ENCODE peak calls at places on chromosomes 11 and 22, in five cellular contexts. One of them, this sample, is unnamed.

GRCh38 chr11:115201121-115201792 is 303.0 kb downstream of the CADM1 start:
- DNase-seq in endothelial cell of umbilical vein: no peak
- DNase-seq in GM12864: no peak
- DNase-seq in retinal pigment epithelial cell: peak
- DNase-seq in neural progenitor cell: no peak
- DNase-seq in this sample: no peak

GRCh38 chr11:8928981-8929615 is 3.6 kb downstream of the C11orf16 start:
- DNase-seq in endothelial cell of umbilical vein: no peak
- DNase-seq in GM12864: no peak
- DNase-seq in retinal pigment epithelial cell: no peak
- DNase-seq in neural progenitor cell: no peak
- DNase-seq in this sample: no peak

GRCh38 chr11:96708469-96708868 is 318.7 kb downstream of the JRKL start:
- DNase-seq in neural progenitor cell: no peak
- DNase-seq in GM12864: no peak
- DNase-seq in endothelial cell of umbilical vein: no peak
- DNase-seq in retinal pigment epithelial cell: no peak
- DNase-seq in this sample: no peak

GRCh38 chr11:83047515-83048225 is 24.0 kb downstream of the RAB30 start:
- DNase-seq in endothelial cell of umbilical vein: peak
- DNase-seq in GM12864: no peak
- DNase-seq in neural progenitor cell: no peak
- DNase-seq in retinal pigment epithelial cell: no peak
- DNase-seq in this sample: no peak

GRCh38 chr11:130762342-130763037 is 153.8 kb downstream of the SNX19 start:
- DNase-seq in GM12864: no peak
- DNase-seq in retinal pigment epithelial cell: no peak
- DNase-seq in neural progenitor cell: no peak
- DNase-seq in endothelial cell of umbilical vein: no peak
- DNase-seq in this sample: peak

GRCh38 chr22:27258773-27259172 is 542.8 kb downstream of the MN1 start:
- DNase-seq in neural progenitor cell: peak
- DNase-seq in GM12864: no peak
- DNase-seq in endothelial cell of umbilical vein: no peak
- DNase-seq in retinal pigment epithelial cell: no peak
- DNase-seq in this sample: no peak

GRCh38 chr11:102709211-102709980 is 3.8 kb upstream of the MMP27 start:
- DNase-seq in GM12864: no peak
- DNase-seq in endothelial cell of umbilical vein: no peak
- DNase-seq in retinal pigment epithelial cell: no peak
- DNase-seq in neural progenitor cell: no peak
- DNase-seq in this sample: no peak

GRCh38 chr22:46614070-46614931 is 5.9 kb upstream of the GRAMD4 start:
- DNase-seq in retinal pigment epithelial cell: no peak
- DNase-seq in GM12864: peak
- DNase-seq in endothelial cell of umbilical vein: no peak
- DNase-seq in neural progenitor cell: no peak
- DNase-seq in this sample: peak

GRCh38 chr11:78202733-78203167 is 14.0 kb downstream of the USP35 start:
- DNase-seq in neural progenitor cell: no peak
- DNase-seq in endothelial cell of umbilical vein: no peak
- DNase-seq in retinal pigment epithelial cell: no peak
- DNase-seq in GM12864: no peak
- DNase-seq in this sample: peak

GRCh38 chr11:78654071-78654470 is 79.4 kb upstream of the NARS2 start:
- DNase-seq in neural progenitor cell: peak
- DNase-seq in retinal pigment epithelial cell: no peak
- DNase-seq in GM12864: no peak
- DNase-seq in endothelial cell of umbilical vein: no peak
- DNase-seq in this sample: no peak

GRCh38 chr11:93085097-93085496 is 112.7 kb downstream of the SLC36A4 start:
- DNase-seq in neural progenitor cell: no peak
- DNase-seq in GM12864: no peak
- DNase-seq in endothelial cell of umbilical vein: no peak
- DNase-seq in retinal pigment epithelial cell: peak
- DNase-seq in this sample: no peak

GRCh38 chr11:13947379-13947778 is 15.1 kb upstream of the SPON1 start:
- DNase-seq in neural progenitor cell: no peak
- DNase-seq in endothelial cell of umbilical vein: no peak
- DNase-seq in retinal pigment epithelial cell: no peak
- DNase-seq in GM12864: no peak
- DNase-seq in this sample: no peak

GRCh38 chr11:36399236-36399635 is 103.1 kb downstream of the PRR5L start:
- DNase-seq in retinal pigment epithelial cell: no peak
- DNase-seq in GM12864: no peak
- DNase-seq in endothelial cell of umbilical vein: no peak
- DNase-seq in neural progenitor cell: no peak
- DNase-seq in this sample: no peak

GRCh38 chr11:64650923-64651523 is 60.0 kb downstream of the SLC22A12 start:
- DNase-seq in neural progenitor cell: peak
- DNase-seq in endothelial cell of umbilical vein: peak
- DNase-seq in GM12864: no peak
- DNase-seq in retinal pigment epithelial cell: no peak
- DNase-seq in this sample: no peak

GRCh38 chr11:55714982-55715888 is 53.2 kb downstream of the OR4C6 start:
- DNase-seq in neural progenitor cell: no peak
- DNase-seq in retinal pigment epithelial cell: no peak
- DNase-seq in GM12864: no peak
- DNase-seq in endothelial cell of umbilical vein: no peak
- DNase-seq in this sample: no peak

GRCh38 chr22:39671936-39672335 is 101.4 kb downstream of the CACNA1I start:
- DNase-seq in retinal pigment epithelial cell: no peak
- DNase-seq in GM12864: no peak
- DNase-seq in neural progenitor cell: no peak
- DNase-seq in endothelial cell of umbilical vein: no peak
- DNase-seq in this sample: no peak

GRCh38 chr11:115930886-115931537 is 426.8 kb upstream of the CADM1 start:
- DNase-seq in neural progenitor cell: no peak
- DNase-seq in retinal pigment epithelial cell: no peak
- DNase-seq in endothelial cell of umbilical vein: no peak
- DNase-seq in GM12864: no peak
- DNase-seq in this sample: no peak

GRCh38 chr11:83087035-83087434 is 15.3 kb upstream of the RAB30 start:
- DNase-seq in endothelial cell of umbilical vein: peak
- DNase-seq in retinal pigment epithelial cell: no peak
- DNase-seq in neural progenitor cell: no peak
- DNase-seq in GM12864: no peak
- DNase-seq in this sample: no peak

DNA sequence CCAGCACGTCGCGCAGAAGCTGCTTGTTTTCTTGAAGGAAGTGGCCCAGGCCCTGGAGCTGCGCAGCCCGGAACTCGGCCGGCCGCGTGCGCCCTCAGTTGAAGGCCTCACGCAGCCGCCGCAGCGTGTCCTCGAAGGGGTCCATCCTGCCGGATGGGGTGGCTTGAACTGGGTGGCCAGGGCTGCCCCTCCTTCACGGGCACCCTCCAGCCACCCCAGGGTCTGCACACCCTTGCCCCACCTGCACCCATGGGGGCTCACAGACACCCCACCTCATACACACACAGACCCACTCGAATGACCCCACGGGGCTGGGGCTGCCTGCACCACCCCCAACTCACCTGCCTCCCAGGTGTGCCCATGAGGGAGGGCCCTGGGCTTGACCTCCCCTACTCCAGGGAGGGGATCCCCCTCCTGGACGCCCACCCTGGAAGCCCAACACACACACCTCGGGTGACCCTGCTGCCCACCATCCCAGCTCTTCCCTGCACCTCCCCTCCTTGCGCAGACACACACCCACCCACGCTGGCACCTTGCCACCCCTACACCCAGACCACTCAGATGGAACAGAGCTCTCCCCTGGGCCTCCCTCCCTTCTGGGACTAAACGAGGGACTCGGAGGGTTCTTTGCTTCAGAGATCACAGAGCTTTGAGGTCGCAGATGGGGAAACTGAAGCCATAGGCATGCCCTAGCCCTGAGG is 6.8 kb downstream of the ALDH3B2 start:
- DNase-seq in GM12864: no peak
- DNase-seq in neural progenitor cell: no peak
- DNase-seq in retinal pigment epithelial cell: no peak
- DNase-seq in endothelial cell of umbilical vein: no peak
- DNase-seq in this sample: no peak
- H3K4me3 ChIP-seq in GM12864: no peak
- H3K4me3 ChIP-seq in neural progenitor cell: no peak
- H3K4me3 ChIP-seq in retinal pigment epithelial cell: no peak
- H3K4me3 ChIP-seq in endothelial cell of umbilical vein: no peak
- H3K4me3 ChIP-seq in this sample: no peak

GRCh38 chr22:23837911-23838685 is 708 bp downstream of the DERL3 start:
- DNase-seq in endothelial cell of umbilical vein: no peak
- DNase-seq in neural progenitor cell: peak
- DNase-seq in retinal pigment epithelial cell: no peak
- DNase-seq in GM12864: no peak
- DNase-seq in this sample: no peak
- H3K4me3 ChIP-seq in endothelial cell of umbilical vein: no peak
- H3K4me3 ChIP-seq in neural progenitor cell: peak
- H3K4me3 ChIP-seq in retinal pigment epithelial cell: peak
- H3K4me3 ChIP-seq in GM12864: peak
- H3K4me3 ChIP-seq in this sample: peak

GRCh38 chr11:71435278-71435951 is 12.8 kb downstream of the DHCR7 start:
- DNase-seq in endothelial cell of umbilical vein: no peak
- DNase-seq in retinal pigment epithelial cell: no peak
- DNase-seq in GM12864: no peak
- DNase-seq in neural progenitor cell: no peak
- DNase-seq in this sample: no peak
- H3K4me3 ChIP-seq in endothelial cell of umbilical vein: no peak
- H3K4me3 ChIP-seq in retinal pigment epithelial cell: no peak
- H3K4me3 ChIP-seq in GM12864: no peak
- H3K4me3 ChIP-seq in neural progenitor cell: no peak
- H3K4me3 ChIP-seq in this sample: no peak

GRCh38 chr11:65882191-65883057 is 2.8 kb downstream of the CTSW start:
- DNase-seq in retinal pigment epithelial cell: no peak
- DNase-seq in neural progenitor cell: no peak
- DNase-seq in GM12864: no peak
- DNase-seq in endothelial cell of umbilical vein: no peak
- DNase-seq in this sample: peak

GRCh38 chr11:65884716-65885092 is 3.6 kb downstream of the FIBP start:
- DNase-seq in retinal pigment epithelial cell: no peak
- DNase-seq in endothelial cell of umbilical vein: peak
- DNase-seq in GM12864: no peak
- DNase-seq in neural progenitor cell: peak
- DNase-seq in this sample: peak

GRCh38 chr11:65883058-65883761 is 3.6 kb downstream of the CTSW start:
- DNase-seq in neural progenitor cell: no peak
- DNase-seq in GM12864: no peak
- DNase-seq in retinal pigment epithelial cell: no peak
- DNase-seq in endothelial cell of umbilical vein: no peak
- DNase-seq in this sample: peak

GRCh38 chr11:65885231-65885630 is 3.0 kb downstream of the FIBP start:
- DNase-seq in neural progenitor cell: no peak
- DNase-seq in GM12864: no peak
- DNase-seq in endothelial cell of umbilical vein: no peak
- DNase-seq in retinal pigment epithelial cell: no peak
- DNase-seq in this sample: peak

GRCh38 chr11:65883786-65884715 is 4.2 kb downstream of the FIBP start:
- DNase-seq in endothelial cell of umbilical vein: no peak
- DNase-seq in neural progenitor cell: no peak
- DNase-seq in GM12864: no peak
- DNase-seq in retinal pigment epithelial cell: no peak
- DNase-seq in this sample: peak
- H3K4me3 ChIP-seq in endothelial cell of umbilical vein: no peak
- H3K4me3 ChIP-seq in neural progenitor cell: no peak
- H3K4me3 ChIP-seq in GM12864: no peak
- H3K4me3 ChIP-seq in retinal pigment epithelial cell: no peak
- H3K4me3 ChIP-seq in this sample: no peak

DNA sequence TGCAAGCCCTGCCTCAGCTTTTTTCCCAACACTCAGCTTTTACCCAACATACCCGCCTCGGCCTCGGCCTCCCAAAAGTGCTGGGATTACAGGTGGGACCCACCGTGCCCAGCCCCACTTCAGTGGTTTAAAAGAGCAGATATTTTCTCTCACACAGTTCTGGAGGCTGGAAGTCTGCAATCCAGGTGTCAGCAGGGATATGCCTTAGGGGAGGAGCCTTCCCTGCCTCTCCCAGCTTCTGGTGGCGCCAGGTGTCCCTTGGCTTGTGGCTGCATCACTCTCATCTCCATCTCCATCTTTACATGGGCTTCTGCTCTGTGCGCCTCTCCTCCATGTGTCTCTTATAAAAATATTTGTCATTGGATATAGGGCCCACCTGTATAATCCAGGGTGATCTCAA is 50.0 kb downstream of the MCHR1 start:
- DNase-seq in GM12864: no peak
- DNase-seq in neural progenitor cell: no peak
- DNase-seq in endothelial cell of umbilical vein: no peak
- DNase-seq in retinal pigment epithelial cell: no peak
- DNase-seq in this sample: no peak
- H3K4me3 ChIP-seq in GM12864: no peak
- H3K4me3 ChIP-seq in neural progenitor cell: no peak
- H3K4me3 ChIP-seq in endothelial cell of umbilical vein: no peak
- H3K4me3 ChIP-seq in retinal pigment epithelial cell: no peak
- H3K4me3 ChIP-seq in this sample: no peak